ENCODE peak calls at places on chromosomes 7 and 10, in seven cellular contexts. One of them, this sample, is unnamed.

GRCh38 chr7:152544481-152544927 is 108.7 kb upstream of the KMT2C start:
- DNase-seq in AG04450: no peak
- DNase-seq in PC-3: no peak
- DNase-seq in A549: no peak
- DNase-seq in transverse colon: no peak
- DNase-seq in body of pancreas: no peak
- DNase-seq in IMR-90: no peak
- DNase-seq in this sample: no peak

GRCh38 chr7:43674559-43675436 is 54.5 kb downstream of the COA1 start:
- DNase-seq in AG04450: no peak
- DNase-seq in PC-3: peak; percentile 90
- DNase-seq in A549: peak; percentile 93
- DNase-seq in transverse colon: no peak
- DNase-seq in body of pancreas: peak; percentile 54
- DNase-seq in IMR-90: peak; percentile 89
- DNase-seq in this sample: peak; percentile 98

GRCh38 chr10:8254350-8254749 is 199.9 kb downstream of the GATA3 start:
- DNase-seq in AG04450: no peak
- DNase-seq in PC-3: no peak
- DNase-seq in A549: no peak
- DNase-seq in transverse colon: no peak
- DNase-seq in body of pancreas: no peak
- DNase-seq in IMR-90: no peak
- DNase-seq in this sample: no peak

GRCh38 chr10:48266528-48266927 is 8.0 kb downstream of the FRMPD2 start:
- DNase-seq in AG04450: no peak
- DNase-seq in PC-3: no peak
- DNase-seq in A549: no peak
- DNase-seq in transverse colon: no peak
- DNase-seq in body of pancreas: no peak
- DNase-seq in IMR-90: no peak
- DNase-seq in this sample: no peak

GRCh38 chr10:70669015-70669414 is 3.3 kb upstream of the ADAMTS14 start:
- DNase-seq in AG04450: no peak
- DNase-seq in PC-3: no peak
- DNase-seq in A549: no peak
- DNase-seq in transverse colon: no peak
- DNase-seq in body of pancreas: no peak
- DNase-seq in IMR-90: no peak
- DNase-seq in this sample: no peak

GRCh38 chr10:48448796-48449195 is 142.3 kb downstream of the MAPK8 start:
- DNase-seq in AG04450: no peak
- DNase-seq in PC-3: peak; percentile 63
- DNase-seq in A549: no peak
- DNase-seq in transverse colon: no peak
- DNase-seq in body of pancreas: no peak
- DNase-seq in IMR-90: peak; percentile 80
- DNase-seq in this sample: peak; percentile 60

GRCh38 chr7:81549484-81550016 is 220.3 kb downstream of the HGF start:
- DNase-seq in AG04450: no peak
- DNase-seq in PC-3: no peak
- DNase-seq in A549: no peak
- DNase-seq in transverse colon: no peak
- DNase-seq in body of pancreas: no peak
- DNase-seq in IMR-90: no peak
- DNase-seq in this sample: no peak

GRCh38 chr7:121744877-121745276 is 128.1 kb upstream of the PTPRZ1 start:
- DNase-seq in AG04450: no peak
- DNase-seq in PC-3: no peak
- DNase-seq in A549: no peak
- DNase-seq in transverse colon: no peak
- DNase-seq in body of pancreas: no peak
- DNase-seq in IMR-90: no peak
- DNase-seq in this sample: peak; percentile 65

GRCh38 chr7:74525881-74526280 is 72.2 kb downstream of the GTF2IRD1 start:
- DNase-seq in AG04450: no peak
- DNase-seq in PC-3: no peak
- DNase-seq in A549: no peak
- DNase-seq in transverse colon: peak; percentile 91
- DNase-seq in body of pancreas: peak; percentile 86
- DNase-seq in IMR-90: no peak
- DNase-seq in this sample: peak; percentile 82

GRCh38 chr10:98296514-98296913 is 28.5 kb upstream of the LOXL4 start:
- DNase-seq in AG04450: no peak
- DNase-seq in PC-3: no peak
- DNase-seq in A549: no peak
- DNase-seq in transverse colon: no peak
- DNase-seq in body of pancreas: no peak
- DNase-seq in IMR-90: peak; percentile 39
- DNase-seq in this sample: peak; percentile 90

GRCh38 chr7:6558837-6559236 is 7.6 kb upstream of the GRID2IP start:
- DNase-seq in AG04450: no peak
- DNase-seq in PC-3: peak; percentile 66
- DNase-seq in A549: peak; percentile 78
- DNase-seq in transverse colon: peak; percentile 29
- DNase-seq in body of pancreas: no peak
- DNase-seq in IMR-90: peak; percentile 21
- DNase-seq in this sample: peak; percentile 19

GRCh38 chr7:66741706-66742053 is 1.1 kb downstream of the RABGEF1 start:
- DNase-seq in AG04450: no peak
- DNase-seq in PC-3: peak; percentile 36
- DNase-seq in A549: peak; percentile 18
- DNase-seq in transverse colon: peak; percentile 35
- DNase-seq in body of pancreas: peak; percentile 55
- DNase-seq in IMR-90: peak; percentile 35
- DNase-seq in this sample: no peak

GRCh38 chr7:66739953-66740301 is 606 bp upstream of the RABGEF1 start:
- DNase-seq in AG04450: no peak
- DNase-seq in PC-3: no peak
- DNase-seq in A549: no peak
- DNase-seq in transverse colon: no peak
- DNase-seq in body of pancreas: no peak
- DNase-seq in IMR-90: no peak
- DNase-seq in this sample: no peak

GRCh38 chr7:66737667-66738066 is 2.9 kb upstream of the RABGEF1 start:
- DNase-seq in AG04450: no peak
- DNase-seq in PC-3: no peak
- DNase-seq in A549: no peak
- DNase-seq in transverse colon: no peak
- DNase-seq in body of pancreas: no peak
- DNase-seq in IMR-90: no peak
- DNase-seq in this sample: no peak

GRCh38 chr7:66739477-66739876 is 1.1 kb upstream of the RABGEF1 start:
- DNase-seq in AG04450: no peak
- DNase-seq in PC-3: no peak
- DNase-seq in A549: no peak
- DNase-seq in transverse colon: no peak
- DNase-seq in body of pancreas: no peak
- DNase-seq in IMR-90: no peak
- DNase-seq in this sample: no peak

GRCh38 chr7:66740302-66740979 is at the start of gene RABGEF1:
- DNase-seq in AG04450: peak; percentile 81
- DNase-seq in PC-3: peak; percentile 95
- DNase-seq in A549: peak; percentile 96
- DNase-seq in transverse colon: peak; percentile 99
- DNase-seq in body of pancreas: peak; percentile 98
- DNase-seq in IMR-90: peak; percentile 93
- DNase-seq in this sample: peak; percentile 88
- TF ChIP-seq CTCF in AG04450: peak; percentile 6
- TF ChIP-seq CTCF in PC-3: no peak
- TF ChIP-seq CTCF in A549: no peak
- TF ChIP-seq CTCF in transverse colon: no peak
- TF ChIP-seq CTCF in body of pancreas: no peak
- TF ChIP-seq CTCF in IMR-90: no peak
- TF ChIP-seq CTCF in this sample: peak; percentile 9

GRCh38 chr10:104326991-104327610 is 11.2 kb downstream of the ITPRIP start:
- DNase-seq in AG04450: no peak
- DNase-seq in PC-3: no peak
- DNase-seq in A549: no peak
- DNase-seq in transverse colon: no peak
- DNase-seq in body of pancreas: no peak
- DNase-seq in IMR-90: no peak
- DNase-seq in this sample: no peak
- H3K4me3 ChIP-seq in AG04450: peak overlapping the region; percentile 57
- H3K4me3 ChIP-seq in PC-3: no peak overlapping the region
- H3K4me3 ChIP-seq in A549: no peak overlapping the region
- H3K4me3 ChIP-seq in transverse colon: no peak overlapping the region
- H3K4me3 ChIP-seq in body of pancreas: no peak overlapping the region
- H3K4me3 ChIP-seq in IMR-90: no peak overlapping the region
- H3K4me3 ChIP-seq in this sample: no peak overlapping the region

DNA sequence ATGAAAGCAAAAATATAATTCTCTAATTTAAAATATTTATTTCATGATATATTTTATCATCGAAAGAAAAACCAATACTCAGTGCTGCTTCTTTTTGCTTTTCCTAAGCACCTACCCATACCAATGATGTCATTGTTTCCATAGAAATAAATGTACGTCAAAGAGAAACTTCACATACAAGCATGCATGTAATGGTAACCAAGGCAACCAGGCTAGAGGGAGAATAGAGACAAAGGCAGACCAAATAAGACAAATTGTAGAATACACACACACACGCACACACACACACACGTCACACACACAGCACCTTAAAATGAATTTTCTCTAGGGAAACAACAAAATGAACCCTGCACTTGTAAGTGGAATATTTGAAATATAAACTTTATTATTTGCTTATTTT is 75.5 kb downstream of the MACC1 start:
- DNase-seq in AG04450: no peak
- DNase-seq in PC-3: no peak
- DNase-seq in A549: no peak
- DNase-seq in transverse colon: no peak
- DNase-seq in body of pancreas: peak; percentile 12
- DNase-seq in IMR-90: peak; percentile 39
- DNase-seq in this sample: no peak
- TF ChIP-seq CTCF in AG04450: no peak
- TF ChIP-seq CTCF in PC-3: no peak
- TF ChIP-seq CTCF in A549: no peak
- TF ChIP-seq CTCF in transverse colon: no peak
- TF ChIP-seq CTCF in body of pancreas: no peak
- TF ChIP-seq CTCF in IMR-90: no peak
- TF ChIP-seq CTCF in this sample: no peak

GRCh38 chr7:135213831-135214230 is 2.5 kb upstream of the WDR91 start:
- DNase-seq in AG04450: no peak
- DNase-seq in PC-3: no peak
- DNase-seq in A549: no peak
- DNase-seq in transverse colon: no peak
- DNase-seq in body of pancreas: no peak
- DNase-seq in IMR-90: no peak
- DNase-seq in this sample: peak; percentile 94
- H3K4me3 ChIP-seq in AG04450: no peak overlapping the region
- H3K4me3 ChIP-seq in PC-3: no peak overlapping the region
- H3K4me3 ChIP-seq in A549: no peak overlapping the region
- H3K4me3 ChIP-seq in transverse colon: no peak overlapping the region
- H3K4me3 ChIP-seq in body of pancreas: no peak overlapping the region
- H3K4me3 ChIP-seq in IMR-90: no peak overlapping the region
- H3K4me3 ChIP-seq in this sample: no peak overlapping the region

GRCh38 chr10:13221572-13221971 is 12.6 kb downstream of the UCMA start:
- DNase-seq in AG04450: no peak
- DNase-seq in PC-3: peak; percentile 46
- DNase-seq in A549: no peak
- DNase-seq in transverse colon: no peak
- DNase-seq in body of pancreas: no peak
- DNase-seq in IMR-90: no peak
- DNase-seq in this sample: no peak
- TF ChIP-seq CTCF in AG04450: no peak
- TF ChIP-seq CTCF in PC-3: no peak
- TF ChIP-seq CTCF in A549: no peak
- TF ChIP-seq CTCF in transverse colon: no peak
- TF ChIP-seq CTCF in body of pancreas: no peak
- TF ChIP-seq CTCF in IMR-90: no peak
- TF ChIP-seq CTCF in this sample: no peak

GRCh38 chr10:100710151-100710871 is 35.1 kb upstream of the PAX2 start:
- DNase-seq in AG04450: no peak
- DNase-seq in PC-3: no peak
- DNase-seq in A549: no peak
- DNase-seq in transverse colon: no peak
- DNase-seq in body of pancreas: no peak
- DNase-seq in IMR-90: no peak
- DNase-seq in this sample: no peak
- H3K4me3 ChIP-seq in AG04450: no peak overlapping the region
- H3K4me3 ChIP-seq in PC-3: no peak overlapping the region
- H3K4me3 ChIP-seq in A549: peak overlapping the region; percentile 47
- H3K4me3 ChIP-seq in transverse colon: no peak overlapping the region
- H3K4me3 ChIP-seq in body of pancreas: no peak overlapping the region
- H3K4me3 ChIP-seq in IMR-90: no peak overlapping the region
- H3K4me3 ChIP-seq in this sample: no peak overlapping the region